ENCODE peak calls at places on chromosome 15, in nine cellular contexts. N is activated T-cell treated with anti-CD3 and anti-CD28 coated beads for 1 hour, A is nucleus accumbens, R is left cardiac atrium, I is keratinocyte, E is ELR, O is H4, L is NCI-H1048, W is foreskin fibroblast. P is an unnamed sample.

GRCh38 chr15:64837502-64837901 is 4.2 kb upstream of the PLEKHO2 start:
- DNase-seq in N (no peak), A (no peak), R (no peak), I (no peak), E (no peak), O (no peak), L (no peak), W (no peak), P (no peak)

GRCh38 chr15:87354661-87355410 is 901.7 kb downstream of the NTRK3 start:
- DNase-seq in N (no peak), A (no peak), R (no peak), I (peak), E (peak), O (no peak), L (no peak), W (peak), P (no peak)

GRCh38 chr15:92029767-92030166 is 176.3 kb downstream of the SLCO3A1 start:
- DNase-seq in N (no peak), A (no peak), R (no peak), I (no peak), E (no peak), O (no peak), L (no peak), W (no peak), P (no peak)

GRCh38 chr15:55791576-55792400 is 48.8 kb upstream of the PRTG start:
- DNase-seq in N (no peak), A (no peak), R (no peak), I (no peak), E (peak), O (peak), L (no peak), W (peak), P (no peak)

GRCh38 chr15:91049378-91050127 is 27.2 kb upstream of the VPS33B start:
- DNase-seq in N (peak), A (peak), R (no peak), I (no peak), E (peak), O (peak), L (peak), W (peak), P (no peak)

GRCh38 chr15:90892023-90892422 is 7.7 kb downstream of the FES start:
- DNase-seq in N (no peak), A (no peak), R (no peak), I (no peak), E (no peak), O (no peak), L (no peak), W (no peak), P (no peak)

GRCh38 chr15:65405793-65406192 is 17.0 kb downstream of the IGDCC4 start:
- DNase-seq in N (no peak), A (no peak), R (no peak), I (no peak), E (no peak), O (no peak), L (no peak), W (no peak), P (peak)

GRCh38 chr15:77497942-77498361 is 77.3 kb downstream of the HMG20A start:
- DNase-seq in N (no peak), A (no peak), R (no peak), I (no peak), E (no peak), O (no peak), L (no peak), W (no peak), P (peak)

GRCh38 chr15:67997996-67998395 is 56.1 kb upstream of the PIAS1 start:
- DNase-seq in N (no peak), A (no peak), R (no peak), I (peak), E (peak), O (no peak), L (no peak), W (peak), P (no peak)

GRCh38 chr15:40081691-40082194 is 26.9 kb downstream of the BMF start:
- DNase-seq in N (no peak), A (peak), R (peak), I (no peak), E (peak), O (peak), L (peak), W (peak), P (peak)

GRCh38 chr15:68930268-68931022 is at the start of gene SPESP1:
- DNase-seq in N (peak), A (no peak), R (peak), I (no peak), E (peak), O (no peak), L (no peak), W (peak), P (peak)

GRCh38 chr15:101600024-101600423 is 52.2 kb downstream of the TM2D3 start:
- DNase-seq in N (no peak), A (no peak), R (no peak), I (no peak), E (no peak), O (no peak), L (no peak), W (no peak), P (no peak)

GRCh38 chr15:60568301-60568742 is 89.4 kb upstream of the ICE2 start:
- DNase-seq in N (no peak), A (no peak), R (no peak), I (no peak), E (no peak), O (no peak), L (no peak), W (no peak), P (no peak)

GRCh38 chr15:66594344-66594743 is 28.5 kb upstream of the LCTL start:
- DNase-seq in N (no peak), A (no peak), R (no peak), I (no peak), E (no peak), O (no peak), L (no peak), W (no peak), P (no peak)